ENCODE peak calls at places on chromosomes 1 and 21, in six cellular contexts. K is CD4-positive, CD25-positive, alpha-beta regulatory T cell; U is uterus; V is BE2C; P is tibial artery; I is lower lobe of right lung. L is an unnamed sample. For H3K4me1, the result is how much of the 10 kb centered on the place peaks cover.

GRCh38 chr1:101379939-101380338 is 143.1 kb downstream of the S1PR1 start:
- DNase-seq in K (no peak), U (no peak), V (no peak), P (no peak), I (no peak), L (no peak)

GRCh38 chr1:77889240-77889637 is 815 bp downstream of the NEXN start:
- DNase-seq in K (no peak), U (no peak), V (no peak), P (no peak), I (no peak), L (no peak)

GRCh38 chr1:147665521-147665920 is 4.8 kb downstream of the ACP6 start:
- DNase-seq in K (no peak), U (no peak), V (no peak), P (no peak), I (no peak), L (no peak)

GRCh38 chr1:171441278-171441677 is 44.1 kb upstream of the PRRC2C start:
- DNase-seq in K (no peak), U (no peak), V (no peak), P (no peak), I (no peak), L (no peak)

GRCh38 chr21:45971487-45972352 is 9.8 kb upstream of the COL6A1 start:
- DNase-seq in K (no peak), U (peak), V (peak), P (peak), I (peak), L (peak)

GRCh38 chr1:204560590-204560989 is 44.4 kb downstream of the MDM4 start:
- DNase-seq in K (no peak), U (no peak), V (no peak), P (no peak), I (no peak), L (no peak)

GRCh38 chr1:46281021-46281420 is 22.4 kb downstream of the LRRC41 start:
- DNase-seq in K (no peak), U (no peak), V (no peak), P (no peak), I (no peak), L (no peak)

GRCh38 chr1:206663832-206664652 is 20.7 kb upstream of the MAPKAPK2 start:
- DNase-seq in K (peak), U (peak), V (peak), P (peak), I (no peak), L (peak)

GRCh38 chr21:35664683-35665082 is 395.6 kb downstream of the SETD4 start:
- DNase-seq in K (no peak), U (no peak), V (no peak), P (no peak), I (no peak), L (no peak)

GRCh38 chr21:45033791-45034555 is 40.4 kb upstream of the ADARB1 start:
- DNase-seq in K (no peak), U (no peak), V (peak), P (peak), I (no peak), L (peak)

GRCh38 chr1:231528175-231529029 is at the start of gene TSNAX:
- DNase-seq in K (peak), U (peak), V (peak), P (peak), I (peak), L (peak)

GRCh38 chr1:36653850-36654249 is 171.1 kb upstream of the CSF3R start:
- DNase-seq in K (no peak), U (no peak), V (no peak), P (no peak), I (no peak), L (peak)

GRCh38 chr1:193558491-193559028 is 372.1 kb upstream of the B3GALT2 start:
- DNase-seq in K (no peak), U (no peak), V (no peak), P (peak), I (no peak), L (no peak)

GRCh38 chr1:214551052-214551435 is 358 bp downstream of the PTPN14 start:
- DNase-seq in K (no peak), U (peak), V (peak), P (peak), I (peak), L (peak)

GRCh38 chr1:85660541-85660940 is 47.7 kb downstream of the ZNHIT6 start:
- DNase-seq in K (no peak), U (no peak), V (no peak), P (no peak), I (no peak), L (no peak)
- H3K4me3 ChIP-seq in K (no peak), U (no peak), V (no peak), P (no peak), I (no peak), L (no peak)

DNA sequence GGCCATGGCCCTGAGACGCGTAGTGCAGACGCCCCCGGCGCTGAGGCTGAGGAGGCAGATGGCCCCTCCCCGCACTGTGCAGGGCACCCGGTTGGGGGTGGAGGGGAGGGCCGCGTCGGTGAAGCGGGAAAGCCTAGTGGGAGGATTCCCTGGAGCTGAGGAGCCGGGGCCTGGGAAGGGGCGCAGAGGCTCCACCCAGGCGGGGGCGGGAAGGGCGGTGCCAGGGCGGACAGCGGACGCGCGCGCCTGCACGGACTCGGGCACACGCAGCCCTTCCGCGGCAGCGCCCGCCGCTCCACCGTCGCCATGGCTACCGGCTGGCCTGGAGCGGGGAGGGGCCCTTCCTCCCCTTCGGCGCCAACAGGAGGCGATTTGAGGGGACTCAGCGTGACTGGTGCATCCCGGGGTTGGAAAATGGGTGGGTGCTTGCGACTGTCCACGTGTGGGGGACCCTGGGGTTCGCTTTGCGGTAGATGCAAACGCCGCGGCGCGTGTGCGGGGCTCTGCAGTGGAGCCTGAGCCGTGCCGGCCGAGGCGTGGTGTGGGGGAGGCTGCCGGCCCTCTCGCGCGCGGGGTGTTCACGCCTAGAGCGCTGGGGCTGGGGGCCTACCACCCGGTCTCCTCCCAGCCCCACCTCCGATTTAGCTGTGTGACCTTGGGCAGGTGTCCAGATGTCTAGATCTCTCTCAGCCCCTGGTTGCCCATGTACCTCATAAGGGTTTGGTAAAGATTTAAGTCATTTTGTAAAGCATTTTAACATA is 35.1 kb downstream of the PTPRF start:
- DNase-seq in K (peak), U (peak), V (peak), P (no peak), I (peak), L (peak)
- H3K4me1 ChIP-seq in K (under half), U (under half), V (under half), P (under half), I (under half), L (under half)

DNA sequence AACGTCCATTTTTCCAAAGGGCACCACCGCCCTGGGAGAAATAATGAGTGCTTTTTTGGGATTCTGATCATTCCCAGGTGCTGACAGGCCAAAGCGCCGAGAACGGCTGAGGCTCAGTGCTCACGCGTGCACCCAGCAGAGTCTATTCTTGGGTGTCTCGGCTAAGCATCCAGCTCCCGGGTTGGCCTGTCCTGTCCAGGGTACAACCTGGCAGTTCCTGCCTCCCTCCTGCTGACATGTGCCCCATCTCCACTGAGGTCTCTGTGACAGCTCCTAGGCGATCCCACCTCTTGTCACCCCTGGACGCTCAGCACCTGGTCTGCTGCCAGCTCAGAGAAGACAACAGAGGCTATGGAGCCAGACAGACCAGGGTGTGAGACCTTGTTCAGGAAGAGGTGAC is 684.5 kb downstream of the PTPRU start:
- DNase-seq in K (no peak), U (no peak), V (no peak), P (no peak), I (no peak), L (peak)
- H3K4me3 ChIP-seq in K (no peak), U (no peak), V (no peak), P (no peak), I (no peak), L (no peak)

GRCh38 chr21:42964086-42964485 is 10.3 kb upstream of the PKNOX1 start:
- DNase-seq in K (no peak), U (no peak), V (no peak), P (no peak), I (no peak), L (no peak)

GRCh38 chr21:42959754-42960153 is 14.6 kb upstream of the PKNOX1 start:
- DNase-seq in K (no peak), U (no peak), V (no peak), P (no peak), I (no peak), L (no peak)

GRCh38 chr21:42962360-42963007 is 11.9 kb upstream of the PKNOX1 start:
- DNase-seq in K (no peak), U (no peak), V (no peak), P (no peak), I (no peak), L (no peak)

GRCh38 chr21:42969193-42969600 is 5.2 kb upstream of the PKNOX1 start:
- DNase-seq in K (no peak), U (no peak), V (no peak), P (no peak), I (no peak), L (no peak)

GRCh38 chr21:42964561-42965560 is 9.5 kb upstream of the PKNOX1 start:
- DNase-seq in K (no peak), U (no peak), V (no peak), P (no peak), I (no peak), L (no peak)
- H3K4me1 ChIP-seq in K (under half), U (under half), V (under half), P (under half), I (under half), L (under half)